ENCODE peak calls at places on chromosomes 3 and 15, in seven cellular contexts. A is stimulated activated CD4-positive, alpha-beta T cell treated with anti-CD3 and anti-CD28 coated beads, TNF-alpha, amount 100 ng/mL, for 4 hours; Z is fibroblast of lung; B is NCI-H345; T is activated CD4-positive, alpha-beta T cell treated with anti-CD3 and anti-CD28 coated beads, Interleukin-2, amount 10 ng/mL, durations not matched to agents 24 days and 14 days; L is non-pigmented ciliary epithelial cell; M is left cardiac atrium. R is an unnamed sample.
A peak's percentile ranks its signal among the peaks of the same experiment; 100 is the strongest.

GRCh38 chr3:140736863-140737460 is 59.1 kb downstream of the TRIM42 start:
- DNase-seq in B (peak; percentile 11), T (peak; percentile 64), Z (peak; percentile 48), A (no peak), L (peak; percentile 10), M (peak; percentile 57), R (no peak)

GRCh38 chr3:107206141-107206540 is 171.1 kb upstream of the CCDC54 start:
- DNase-seq in A (no peak), M (no peak), B (no peak), T (peak; percentile 59), L (no peak), Z (peak; percentile 41), R (no peak)

GRCh38 chr3:115018694-115019093 is 128.4 kb downstream of the ZBTB20 start:
- DNase-seq in M (no peak), A (no peak), L (no peak), Z (no peak), B (no peak), T (no peak), R (no peak)

GRCh38 chr15:62897634-62898033 is 144.9 kb upstream of the TPM1 start:
- DNase-seq in A (no peak), L (no peak), Z (no peak), M (no peak), T (no peak), B (no peak), R (no peak)

GRCh38 chr3:171168086-171168485 is 141.6 kb upstream of the SLC2A2 start:
- DNase-seq in T (no peak), B (no peak), M (no peak), A (no peak), L (no peak), Z (peak; percentile 84), R (no peak)

GRCh38 chr3:97235179-97235578 is 420.8 kb downstream of the EPHA6 start:
- DNase-seq in B (no peak), T (no peak), L (no peak), Z (no peak), A (no peak), M (no peak), R (no peak)

GRCh38 chr3:42735609-42736008 is 33.0 kb upstream of the HHATL start:
- DNase-seq in A (no peak), T (no peak), B (no peak), L (no peak), Z (no peak), M (no peak), R (no peak)

GRCh38 chr15:25787855-25788521 is 75.1 kb downstream of the ATP10A start:
- DNase-seq in B (no peak), L (no peak), Z (peak; percentile 61), T (no peak), A (no peak), M (no peak), R (peak; percentile 76)

GRCh38 chr15:55654541-55654940 is 66.4 kb upstream of the PYGO1 start:
- DNase-seq in T (no peak), L (no peak), A (no peak), M (no peak), B (no peak), Z (peak; percentile 73), R (no peak)

GRCh38 chr15:50149090-50149489 is 30.1 kb upstream of the ATP8B4 start:
- DNase-seq in L (no peak), A (no peak), Z (no peak), M (no peak), B (no peak), T (no peak), R (no peak)

GRCh38 chr15:60374628-60375081 is 23.1 kb downstream of the ANXA2 start:
- DNase-seq in Z (peak; percentile 99), M (peak; percentile 61), B (peak; percentile 90), T (no peak), L (peak; percentile 92), A (no peak), R (no peak)

GRCh38 chr3:190617185-190617584 is 103.3 kb downstream of the IL1RAP start:
- DNase-seq in Z (no peak), L (no peak), A (no peak), B (no peak), T (peak; percentile 88), M (peak; percentile 27), R (no peak)

GRCh38 chr3:142973217-142974009 is 9.9 kb upstream of the PAQR9 start:
- DNase-seq in B (no peak), A (no peak), Z (no peak), L (no peak), T (no peak), M (peak; percentile 55), R (no peak)

GRCh38 chr3:128060473-128061381 is 8.5 kb downstream of the SEC61A1 start:
- DNase-seq in M (no peak), L (peak; percentile 75), B (no peak), Z (peak; percentile 99), T (no peak), A (no peak), R (no peak)

GRCh38 chr3:69855436-69856162 is 116.3 kb downstream of the MITF start:
- DNase-seq in M (no peak), Z (peak; percentile 37), A (no peak), T (no peak), L (no peak), B (no peak), R (no peak)

GRCh38 chr15:41564286-41564959 is 5.4 kb downstream of the TYRO3 start:
- DNase-seq in Z (no peak), B (no peak), M (no peak), L (no peak), T (no peak), A (no peak), R (no peak)

GRCh38 chr15:45093622-45094357 is 20.2 kb downstream of the DUOX2 start:
- DNase-seq in Z (no peak), L (no peak), A (no peak), T (no peak), B (no peak), M (no peak), R (no peak)

GRCh38 chr3:83454353-83454752 is 1504.4 kb upstream of the CADM2 start:
- DNase-seq in T (no peak), B (no peak), Z (no peak), A (no peak), L (no peak), M (no peak), R (no peak)

GRCh38 chr15:27358751-27359434 is 387.9 kb downstream of the GABRG3 start:
- DNase-seq in B (no peak), Z (peak; percentile 19), T (peak; percentile 58), M (peak; percentile 30), A (no peak), L (no peak), R (no peak)

GRCh38 chr3:152126260-152126659 is 142.5 kb upstream of the MBNL1 start:
- DNase-seq in Z (peak; percentile 56), B (no peak), T (no peak), M (no peak), L (no peak), A (no peak), R (no peak)

GRCh38 chr3:167816953-167817352 is 81.4 kb downstream of the SERPINI1 start:
- DNase-seq in T (no peak), B (no peak), L (no peak), A (no peak), Z (no peak), M (no peak), R (no peak)

GRCh38 chr15:101406796-101407195 is 82.7 kb downstream of the PCSK6 start:
- DNase-seq in M (no peak), T (no peak), Z (no peak), B (no peak), A (no peak), L (no peak), R (no peak)

GRCh38 chr15:57563416-57563815 is 28.3 kb upstream of the MYZAP start:
- DNase-seq in L (no peak), A (no peak), Z (no peak), T (no peak), M (no peak), B (no peak), R (no peak)

GRCh38 chr15:80969316-80969715 is 20.3 kb downstream of the MESD start:
- DNase-seq in T (no peak), B (no peak), A (no peak), M (no peak), Z (no peak), L (no peak), R (no peak)

GRCh38 chr15:74812533-74812932 is at the start of gene LMAN1L:
- DNase-seq in M (peak; percentile 62), B (no peak), T (no peak), A (no peak), Z (no peak), L (no peak), R (no peak)

GRCh38 chr3:118846176-118846575 is 188.5 kb downstream of the IGSF11 start:
- DNase-seq in B (no peak), Z (no peak), M (no peak), A (no peak), T (no peak), L (no peak), R (no peak)

GRCh38 chr15:90037510-90037860 is 36.4 kb downstream of the ZNF710 start:
- DNase-seq in A (no peak), L (no peak), T (no peak), B (no peak), Z (peak; percentile 70), M (peak; percentile 0), R (no peak)

GRCh38 chr3:66428733-66429132 is 72.1 kb downstream of the LRIG1 start:
- DNase-seq in B (peak; percentile 83), Z (peak; percentile 99), A (no peak), T (no peak), M (peak; percentile 73), L (peak; percentile 97), R (no peak)

GRCh38 chr3:127791221-127791913 is 30.9 kb downstream of the MGLL start:
- DNase-seq in Z (peak; percentile 65), T (peak; percentile 74), A (no peak), M (no peak), B (no peak), L (no peak), R (no peak)